ENCODE peak calls at places on chromosomes 12 and 14, in six cellular contexts. T is left cardiac atrium, K is T47D, A is left kidney, J is tibial nerve, C is dorsolateral prefrontal cortex. N is an unnamed sample.

GRCh38 chr12:48824112-48824511 is 5.8 kb downstream of the CACNB3 start:
- DNase-seq in J (no peak), K (no peak), C (no peak), T (no peak), A (no peak), N (no peak)

GRCh38 chr12:42485823-42486222 is 103.7 kb downstream of the PRICKLE1 start:
- DNase-seq in C (no peak), J (no peak), K (no peak), T (no peak), A (no peak), N (no peak)

GRCh38 chr12:56286044-56286830 is 13.9 kb downstream of the CS start:
- DNase-seq in A (no peak), J (no peak), K (no peak), C (no peak), T (no peak), N (peak)

GRCh38 chr14:72701610-72702009 is 192.3 kb downstream of the DPF3 start:
- DNase-seq in K (no peak), J (no peak), C (no peak), T (peak), A (peak), N (no peak)

GRCh38 chr14:47256968-47257367 is 418.4 kb downstream of the MDGA2 start:
- DNase-seq in T (no peak), C (no peak), A (no peak), J (no peak), K (no peak), N (no peak)

GRCh38 chr12:113392988-113393579 is 10.6 kb downstream of the SDS start:
- DNase-seq in T (peak), K (no peak), J (no peak), C (no peak), A (no peak), N (peak)

GRCh38 chr14:103593577-103593976 is 30.8 kb downstream of the COA8 start:
- DNase-seq in C (no peak), T (no peak), A (peak), J (no peak), K (no peak), N (no peak)

GRCh38 chr14:67999290-67999689 is 179.7 kb downstream of the RAD51B start:
- DNase-seq in T (no peak), K (no peak), A (no peak), J (no peak), C (no peak), N (peak)

GRCh38 chr12:106049105-106049504 is 89.6 kb downstream of the NUAK1 start:
- DNase-seq in J (no peak), C (peak), K (no peak), A (no peak), T (no peak), N (no peak)

GRCh38 chr14:100619382-100620305 is 32.4 kb upstream of the BEGAIN start:
- DNase-seq in K (no peak), A (no peak), T (no peak), J (no peak), C (peak), N (no peak)

GRCh38 chr12:58920102-58920955 is at the start of gene LRIG3:
- DNase-seq in A (peak), J (peak), C (peak), K (peak), T (peak), N (peak)

GRCh38 chr12:71867131-71867530 is 27.6 kb downstream of the TBC1D15 start:
- DNase-seq in A (no peak), J (no peak), C (no peak), T (no peak), K (no peak), N (no peak)

GRCh38 chr14:89828473-89829200 is 125.9 kb downstream of the EFCAB11 start:
- DNase-seq in J (no peak), A (no peak), C (no peak), K (no peak), T (no peak), N (no peak)

GRCh38 chr14:106586098-106586704 is 1059.8 kb downstream of the TMEM121 start:
- DNase-seq in A (no peak), J (no peak), C (no peak), T (peak), K (peak), N (no peak)

GRCh38 chr14:47278233-47278842 is 397.1 kb downstream of the MDGA2 start:
- DNase-seq in C (peak), T (peak), K (peak), J (no peak), A (peak), N (peak)

GRCh38 chr12:21169878-21170472 is 39.0 kb downstream of the SLCO1B1 start:
- DNase-seq in T (no peak), J (no peak), K (peak), C (no peak), A (peak), N (peak)

GRCh38 chr14:105059035-105059916 is 6.0 kb downstream of the GPR132 start:
- DNase-seq in A (no peak), C (no peak), T (no peak), K (no peak), J (no peak), N (no peak)

GRCh38 chr14:80867091-80867490 is 74.4 kb downstream of the CEP128 start:
- DNase-seq in T (no peak), J (no peak), A (no peak), C (no peak), K (no peak), N (no peak)

GRCh38 chr14:74616507-74616906 is 4.5 kb upstream of the LTBP2 start:
- DNase-seq in A (no peak), T (peak), J (no peak), K (no peak), C (no peak), N (peak)

GRCh38 chr14:95130545-95130944 is 26.8 kb downstream of the DICER1 start:
- DNase-seq in T (no peak), A (no peak), J (no peak), K (no peak), C (no peak), N (no peak)

GRCh38 chr12:78120866-78121590 is 290.3 kb downstream of the NAV3 start:
- DNase-seq in A (no peak), K (peak), C (no peak), T (no peak), J (no peak), N (peak)

GRCh38 chr12:69879007-69879960 is 54.3 kb downstream of the MYRFL start:
- DNase-seq in A (peak), K (peak), T (peak), J (peak), C (peak), N (peak)

GRCh38 chr14:21136024-21136423 is 19.8 kb downstream of the OR5AU1 start:
- DNase-seq in C (no peak), K (peak), J (no peak), A (peak), T (no peak), N (peak)

GRCh38 chr14:63787995-63788946 is 60.4 kb upstream of the SGPP1 start:
- DNase-seq in K (no peak), T (no peak), A (peak), C (no peak), J (no peak), N (no peak)

GRCh38 chr12:56629459-56630179 is 507 bp downstream of the BAZ2A start:
- DNase-seq in T (peak), K (no peak), J (no peak), C (no peak), A (peak), N (no peak)

GRCh38 chr12:40853221-40853620 is 161.0 kb downstream of the CNTN1 start:
- DNase-seq in A (no peak), J (no peak), K (no peak), T (no peak), C (no peak), N (no peak)

GRCh38 chr12:121966959-121967358 is 48.6 kb downstream of the CFAP251 start:
- DNase-seq in C (no peak), T (no peak), A (no peak), K (no peak), J (no peak), N (no peak)

GRCh38 chr12:89566615-89567014 is 40.8 kb upstream of the POC1B start:
- DNase-seq in T (no peak), J (no peak), C (no peak), K (peak), A (peak), N (peak)

GRCh38 chr14:101843665-101844064 is 82.2 kb downstream of the PPP2R5C start:
- DNase-seq in A (no peak), C (no peak), K (no peak), T (no peak), J (no peak), N (no peak)

GRCh38 chr14:24315807-24316596 is 4.7 kb downstream of the LTB4R start:
- DNase-seq in A (peak), K (no peak), J (no peak), T (peak), C (no peak), N (no peak)

GRCh38 chr14:89138846-89139245 is 278.2 kb downstream of the FOXN3 start:
- DNase-seq in K (no peak), J (no peak), A (no peak), T (no peak), C (no peak), N (no peak)

GRCh38 chr12:59973515-59973914 is 377.7 kb downstream of the SLC16A7 start:
- DNase-seq in A (no peak), T (no peak), K (no peak), C (no peak), J (no peak), N (peak)

GRCh38 chr12:110199360-110200123 is 75.4 kb downstream of the IFT81 start:
- DNase-seq in T (no peak), A (peak), J (no peak), C (no peak), K (no peak), N (peak)